ENCODE peak calls at places on chromosomes 7 and 10, in six cellular contexts. Q is WERI-Rb-1, R is MM.1S, S is body of pancreas, B is RWPE1, W is H9. E is an unnamed sample.

GRCh38 chr7:30968747-30969603 is 5.2 kb downstream of the GHRHR start:
- DNase-seq in Q (no peak), R (no peak), S (no peak), B (no peak), W (no peak), E (no peak)

GRCh38 chr7:23235688-23236280 is 10.8 kb upstream of the GPNMB start:
- DNase-seq in Q (no peak), R (no peak), S (no peak), B (peak), W (no peak), E (no peak)

GRCh38 chr7:107045980-107046379 is 1.5 kb downstream of the PRKAR2B start:
- DNase-seq in Q (no peak), R (no peak), S (no peak), B (no peak), W (no peak), E (no peak)

GRCh38 chr10:11612004-11613001 is 853 bp upstream of the USP6NL start:
- DNase-seq in Q (no peak), R (no peak), S (no peak), B (no peak), W (no peak), E (no peak)

GRCh38 chr10:44929356-44930113 is 18.4 kb downstream of the TMEM72 start:
- DNase-seq in Q (no peak), R (no peak), S (no peak), B (no peak), W (peak), E (no peak)

GRCh38 chr10:130022501-130023299 is 58.6 kb upstream of the EBF3 start:
- DNase-seq in Q (peak), R (no peak), S (no peak), B (peak), W (peak), E (no peak)

GRCh38 chr10:25130911-25131310 is 43.9 kb upstream of the GPR158 start:
- DNase-seq in Q (no peak), R (no peak), S (no peak), B (peak), W (no peak), E (no peak)

GRCh38 chr7:77284633-77285032 is 85.0 kb upstream of the FGL2 start:
- DNase-seq in Q (no peak), R (no peak), S (no peak), B (no peak), W (no peak), E (no peak)

GRCh38 chr10:117541405-117541908 is 1.1 kb upstream of the EMX2 start:
- DNase-seq in Q (no peak), R (no peak), S (no peak), B (no peak), W (peak), E (peak)

GRCh38 chr10:70557086-70557845 is 45.3 kb downstream of the PRF1 start:
- DNase-seq in Q (no peak), R (no peak), S (no peak), B (no peak), W (no peak), E (no peak)

GRCh38 chr10:71234017-71234894 is 21.9 kb downstream of the UNC5B start:
- DNase-seq in Q (no peak), R (no peak), S (no peak), B (no peak), W (no peak), E (peak)

GRCh38 chr7:149450821-149451220 is 10.0 kb downstream of the ZNF777 start:
- DNase-seq in Q (no peak), R (no peak), S (no peak), B (no peak), W (no peak), E (no peak)

GRCh38 chr10:132710746-132711617 is 75.0 kb downstream of the NKX6-2 start:
- DNase-seq in Q (no peak), R (no peak), S (no peak), B (no peak), W (no peak), E (no peak)

GRCh38 chr7:132575987-132576722 is at the start of gene PLXNA4:
- DNase-seq in Q (no peak), R (no peak), S (no peak), B (no peak), W (no peak), E (peak)

GRCh38 chr7:140645166-140645565 is 4.6 kb upstream of the DENND2A start:
- DNase-seq in Q (peak), R (no peak), S (no peak), B (no peak), W (peak), E (no peak)

GRCh38 chr7:23594879-23595604 is 2.1 kb upstream of the CCDC126 start:
- DNase-seq in Q (no peak), R (no peak), S (no peak), B (peak), W (no peak), E (no peak)

GRCh38 chr7:90715067-90715466 is 118.9 kb downstream of the CDK14 start:
- DNase-seq in Q (no peak), R (peak), S (no peak), B (no peak), W (no peak), E (no peak)

GRCh38 chr7:158284121-158284520 is 303.5 kb downstream of the PTPRN2 start:
- DNase-seq in Q (no peak), R (no peak), S (no peak), B (no peak), W (peak), E (no peak)

GRCh38 chr7:34160261-34160752 is 255.0 kb downstream of the BMPER start:
- DNase-seq in Q (no peak), R (no peak), S (no peak), B (no peak), W (no peak), E (no peak)

GRCh38 chr10:7826971-7827370 is 8.7 kb downstream of the TAF3 start:
- DNase-seq in Q (no peak), R (no peak), S (peak), B (peak), W (peak), E (peak)

GRCh38 chr10:15744217-15744865 is 24.6 kb upstream of the ITGA8 start:
- DNase-seq in Q (peak), R (peak), S (peak), B (peak), W (peak), E (peak)

GRCh38 chr7:44144426-44144967 is 3.4 kb upstream of the MYL7 start:
- DNase-seq in Q (peak), R (no peak), S (no peak), B (no peak), W (no peak), E (no peak)

GRCh38 chr10:104293021-104293420 is 24.0 kb downstream of the GSTO2 start:
- DNase-seq in Q (no peak), R (no peak), S (no peak), B (peak), W (no peak), E (no peak)

GRCh38 chr7:108525327-108525984 is 479 bp downstream of the PNPLA8 start:
- DNase-seq in Q (peak), R (peak), S (peak), B (peak), W (peak), E (no peak)

GRCh38 chr7:106071356-106071998 is 40.6 kb downstream of the SYPL1 start:
- DNase-seq in Q (no peak), R (peak), S (no peak), B (peak), W (no peak), E (no peak)

GRCh38 chr10:21171936-21172773 is 275.0 kb upstream of the NEBL start:
- DNase-seq in Q (no peak), R (no peak), S (peak), B (no peak), W (no peak), E (no peak)

GRCh38 chr7:7330997-7331396 is 148.7 kb downstream of the C1GALT1 start:
- DNase-seq in Q (peak), R (no peak), S (no peak), B (no peak), W (no peak), E (peak)
- TF ChIP-seq CTCF in Q (peak), R (peak), S (no peak), B (no peak), W (peak), E (no peak)

GRCh38 chr7:130363156-130363847 is 17.0 kb upstream of the CPA1 start:
- DNase-seq in Q (no peak), R (no peak), S (peak), B (peak), W (no peak), E (no peak)
- TF ChIP-seq CTCF in Q (no peak), R (no peak), S (no peak), B (no peak), W (no peak), E (no peak)

DNA sequence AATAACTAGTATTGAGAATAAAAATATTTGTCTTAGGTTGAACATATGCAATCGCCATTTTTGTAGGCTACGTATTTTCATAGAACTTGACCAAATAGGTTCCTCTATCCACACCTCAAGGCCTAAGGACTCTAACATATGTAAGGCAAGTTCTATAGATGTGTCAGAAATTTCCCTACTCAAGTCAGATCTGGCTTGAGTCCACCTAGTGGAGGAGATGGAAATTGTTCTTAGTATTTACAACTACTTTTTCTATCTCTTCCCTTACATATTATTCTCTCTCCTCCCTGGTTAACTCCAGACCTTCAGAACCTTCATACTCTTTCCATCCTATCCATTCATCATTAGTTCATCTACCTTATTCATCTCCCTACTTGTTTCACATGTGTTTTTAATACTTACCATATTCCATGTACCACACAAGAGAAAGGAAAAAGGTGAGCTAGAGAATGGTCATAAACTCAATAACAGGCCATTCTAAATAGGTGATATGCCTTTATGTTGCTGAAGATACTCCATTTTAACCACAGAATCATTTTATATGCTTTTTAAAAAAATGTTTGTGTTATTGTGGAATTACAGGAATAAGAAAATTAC is 174.5 kb upstream of the HDAC9 start:
- DNase-seq in Q (no peak), R (peak), S (no peak), B (peak), W (no peak), E (no peak)
- TF ChIP-seq CTCF in Q (peak), R (peak), S (peak), B (peak), W (peak), E (peak)

GRCh38 chr7:36158321-36158605 is 5.2 kb downstream of the EEPD1 start:
- DNase-seq in Q (no peak), R (no peak), S (no peak), B (no peak), W (no peak), E (no peak)

GRCh38 chr7:36154255-36155212 is 1.5 kb downstream of the EEPD1 start:
- DNase-seq in Q (no peak), R (no peak), S (peak), B (no peak), W (no peak), E (peak)

GRCh38 chr7:36153571-36154097 is 580 bp downstream of the EEPD1 start:
- DNase-seq in Q (peak), R (no peak), S (peak), B (no peak), W (no peak), E (no peak)

GRCh38 chr7:36157506-36158320 is 4.7 kb downstream of the EEPD1 start:
- DNase-seq in Q (no peak), R (no peak), S (no peak), B (peak), W (no peak), E (no peak)

DNA sequence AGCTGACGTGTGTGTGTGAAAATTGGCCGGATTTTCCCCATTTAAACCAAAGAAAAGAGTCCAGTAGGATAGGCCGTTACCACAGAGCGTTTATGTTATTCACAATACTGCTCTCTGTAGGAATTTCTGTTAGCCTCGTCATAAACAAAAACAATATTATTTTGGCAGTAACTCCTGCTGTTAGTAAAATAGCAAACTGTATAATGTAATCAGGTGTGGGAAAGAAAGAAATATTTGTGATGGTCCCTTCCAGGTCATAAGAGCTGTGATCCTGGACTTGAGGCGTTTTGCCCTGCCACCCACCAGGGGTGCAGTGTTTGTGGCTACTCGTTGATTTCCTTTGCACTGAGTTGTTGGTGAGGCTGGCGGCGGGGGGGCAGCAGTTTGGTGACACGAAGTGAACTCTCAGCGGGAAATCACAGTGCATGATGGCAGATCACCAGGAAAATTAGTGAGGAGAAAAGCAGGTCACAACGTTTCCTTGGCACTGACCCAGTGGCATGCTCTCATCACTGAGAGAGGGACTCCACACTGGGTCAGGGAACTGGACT is 2.8 kb downstream of the EEPD1 start:
- DNase-seq in Q (no peak), R (no peak), S (peak), B (no peak), W (no peak), E (no peak)
- TF ChIP-seq CTCF in Q (no peak), R (no peak), S (peak), B (no peak), W (no peak), E (no peak)

GRCh38 chr7:6637544-6638229 is 569 bp downstream of the ZNF316 start:
- DNase-seq in Q (peak), R (peak), S (no peak), B (peak), W (peak), E (peak)
- TF ChIP-seq CTCF in Q (peak), R (peak), S (no peak), B (peak), W (peak), E (peak)

GRCh38 chr7:94949532-94949931 is 42.1 kb downstream of the PPP1R9A start:
- DNase-seq in Q (no peak), R (no peak), S (no peak), B (peak), W (no peak), E (no peak)
- TF ChIP-seq CTCF in Q (no peak), R (no peak), S (no peak), B (no peak), W (no peak), E (no peak)